ENCODE peak calls at places on chromosome 16, in five cellular contexts. One of them, this sample, is unnamed.

GRCh38 chr16:4749700-4750257 is 15.4 kb downstream of the DNAAF8 start:
- DNase-seq in K562: no peak
- DNase-seq in HepG2: no peak
- DNase-seq in GM12878: no peak
- DNase-seq in HCT116: no peak
- DNase-seq in this sample: no peak

GRCh38 chr16:67547423-67548264 is 14.7 kb upstream of the CTCF start:
- DNase-seq in K562: no peak
- DNase-seq in HepG2: no peak
- DNase-seq in GM12878: no peak
- DNase-seq in HCT116: no peak
- DNase-seq in this sample: no peak

GRCh38 chr16:23359092-23359760 is 57.1 kb downstream of the SCNN1B start:
- DNase-seq in K562: no peak
- DNase-seq in HepG2: no peak
- DNase-seq in GM12878: no peak
- DNase-seq in HCT116: no peak
- DNase-seq in this sample: no peak

GRCh38 chr16:67900156-67900555 is 7.1 kb downstream of the PSKH1 start:
- DNase-seq in K562: no peak
- DNase-seq in HepG2: no peak
- DNase-seq in GM12878: no peak
- DNase-seq in HCT116: no peak
- DNase-seq in this sample: no peak

GRCh38 chr16:86575754-86576557 is 2.4 kb upstream of the FOXL1 start:
- DNase-seq in K562: peak
- DNase-seq in HepG2: peak
- DNase-seq in GM12878: no peak
- DNase-seq in HCT116: peak
- DNase-seq in this sample: peak

GRCh38 chr16:72092832-72093447 is 480 bp downstream of the TXNL4B start:
- DNase-seq in K562: peak
- DNase-seq in HepG2: peak
- DNase-seq in GM12878: no peak
- DNase-seq in HCT116: no peak
- DNase-seq in this sample: peak

GRCh38 chr16:48834576-48834975 is 224.6 kb upstream of the N4BP1 start:
- DNase-seq in K562: no peak
- DNase-seq in HepG2: no peak
- DNase-seq in GM12878: no peak
- DNase-seq in HCT116: no peak
- DNase-seq in this sample: peak

GRCh38 chr16:82317411-82318168 is 147.6 kb upstream of the MPHOSPH6 start:
- DNase-seq in K562: no peak
- DNase-seq in HepG2: no peak
- DNase-seq in GM12878: no peak
- DNase-seq in HCT116: no peak
- DNase-seq in this sample: no peak

GRCh38 chr16:7304932-7305331 is 27.7 kb upstream of the RBFOX1 start:
- DNase-seq in K562: no peak
- DNase-seq in HepG2: no peak
- DNase-seq in GM12878: no peak
- DNase-seq in HCT116: no peak
- DNase-seq in this sample: no peak

GRCh38 chr16:50848755-50849514 is 107.0 kb downstream of the CYLD start:
- DNase-seq in K562: no peak
- DNase-seq in HepG2: no peak
- DNase-seq in GM12878: no peak
- DNase-seq in HCT116: no peak
- DNase-seq in this sample: peak

GRCh38 chr16:22098538-22099255 is 6.4 kb downstream of the VWA3A start:
- DNase-seq in K562: peak
- DNase-seq in HepG2: peak
- DNase-seq in GM12878: peak
- DNase-seq in HCT116: peak
- DNase-seq in this sample: peak

GRCh38 chr16:22093952-22094351 is 1.6 kb downstream of the VWA3A start:
- DNase-seq in K562: no peak
- DNase-seq in HepG2: no peak
- DNase-seq in GM12878: no peak
- DNase-seq in HCT116: no peak
- DNase-seq in this sample: no peak

GRCh38 chr16:22103371-22103890 is 11.1 kb downstream of the VWA3A start:
- DNase-seq in K562: no peak
- DNase-seq in HepG2: no peak
- DNase-seq in GM12878: no peak
- DNase-seq in HCT116: no peak
- DNase-seq in this sample: peak

DNA sequence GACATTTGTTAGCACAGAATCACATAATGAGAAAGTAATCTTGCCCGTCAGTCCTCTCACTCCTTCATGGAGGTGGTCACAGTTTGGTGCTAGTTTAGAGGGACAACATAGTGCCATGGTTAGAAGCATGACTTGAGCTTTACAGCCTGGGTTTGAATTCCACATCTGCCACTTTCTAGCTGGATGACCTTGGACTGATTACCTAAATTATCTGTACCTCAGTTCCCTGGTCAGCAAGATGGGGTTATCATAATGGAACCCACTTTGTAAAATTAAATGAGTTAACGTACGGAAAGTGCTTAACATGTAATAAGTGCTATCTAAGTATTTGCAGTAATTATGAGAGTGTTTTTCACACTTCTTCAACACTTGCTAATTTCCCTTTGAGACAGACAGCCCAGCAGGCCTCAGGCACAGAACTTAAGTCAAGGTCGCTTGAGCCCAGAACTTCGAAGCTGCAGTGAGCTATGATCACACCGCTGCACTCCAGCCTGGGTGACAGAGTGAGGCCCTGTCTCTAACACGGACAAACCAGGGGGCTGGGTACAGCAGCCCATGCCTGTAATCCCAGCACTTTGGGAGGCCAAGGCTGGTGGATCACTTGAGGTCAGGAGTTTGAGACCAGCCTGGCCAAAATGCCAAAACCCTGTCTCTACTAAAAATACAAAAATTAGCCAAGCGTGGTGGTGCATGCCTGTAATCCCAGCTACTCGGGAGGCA is 7.1 kb downstream of the VWA3A start:
- DNase-seq in K562: no peak
- DNase-seq in HepG2: no peak
- DNase-seq in GM12878: no peak
- DNase-seq in HCT116: no peak
- DNase-seq in this sample: no peak
- TF ChIP-seq CTCF in K562: no peak
- TF ChIP-seq CTCF in HepG2: no peak
- TF ChIP-seq CTCF in GM12878: no peak
- TF ChIP-seq CTCF in HCT116: no peak
- TF ChIP-seq CTCF in this sample: peak

DNA sequence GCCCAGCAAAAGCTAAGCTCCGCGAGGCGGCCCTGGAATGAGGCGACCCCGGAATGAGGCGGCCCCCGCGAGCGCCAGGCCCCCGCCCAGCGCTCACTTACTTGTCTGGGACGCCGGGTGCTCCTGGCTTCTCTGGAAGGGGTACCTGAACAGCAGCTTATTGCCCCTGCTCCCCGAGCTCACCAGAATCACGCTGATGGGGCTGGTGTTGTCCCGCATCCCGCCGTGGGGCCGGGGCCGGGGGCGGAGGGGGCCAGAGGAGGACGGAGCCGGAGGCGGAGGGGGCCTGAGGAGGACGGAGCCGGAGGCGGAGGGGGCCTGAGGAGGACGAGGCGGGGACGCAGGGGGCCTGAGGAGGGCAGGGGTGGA is 440 bp downstream of the NPRL3 start:
- DNase-seq in K562: peak
- DNase-seq in HepG2: no peak
- DNase-seq in GM12878: no peak
- DNase-seq in HCT116: no peak
- DNase-seq in this sample: peak
- TF ChIP-seq REST in K562: no peak
- TF ChIP-seq REST in HepG2: no peak
- TF ChIP-seq REST in GM12878: no peak
- TF ChIP-seq REST in HCT116: no peak
- TF ChIP-seq REST in this sample: no peak

DNA sequence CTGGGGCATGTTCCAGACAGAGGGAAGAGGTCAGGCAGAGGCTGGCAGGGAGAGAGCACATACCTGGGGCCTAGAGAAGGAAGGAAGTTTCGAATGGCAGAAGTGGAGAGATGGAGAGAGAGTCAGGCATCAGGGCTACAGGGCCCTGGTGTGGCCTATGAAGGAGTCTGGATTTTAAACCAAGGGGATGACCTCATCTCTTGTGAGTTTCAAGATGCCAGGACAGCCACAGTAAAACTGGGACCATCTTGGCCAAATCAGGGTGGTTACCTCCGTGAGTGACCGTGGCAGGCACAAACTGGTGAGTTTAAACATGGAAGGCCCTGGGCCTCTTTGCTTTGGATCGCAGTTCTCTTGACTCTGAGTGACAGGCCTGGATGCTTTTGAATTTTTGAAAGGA is 7.6 kb upstream of the ATP2C2 start:
- DNase-seq in K562: no peak
- DNase-seq in HepG2: no peak
- DNase-seq in GM12878: no peak
- DNase-seq in HCT116: no peak
- DNase-seq in this sample: no peak
- TF ChIP-seq EZH2 in K562: no peak
- TF ChIP-seq EZH2 in HepG2: no peak
- TF ChIP-seq EZH2 in GM12878: no peak
- TF ChIP-seq EZH2 in HCT116: no peak
- TF ChIP-seq EZH2 in this sample: no peak

DNA sequence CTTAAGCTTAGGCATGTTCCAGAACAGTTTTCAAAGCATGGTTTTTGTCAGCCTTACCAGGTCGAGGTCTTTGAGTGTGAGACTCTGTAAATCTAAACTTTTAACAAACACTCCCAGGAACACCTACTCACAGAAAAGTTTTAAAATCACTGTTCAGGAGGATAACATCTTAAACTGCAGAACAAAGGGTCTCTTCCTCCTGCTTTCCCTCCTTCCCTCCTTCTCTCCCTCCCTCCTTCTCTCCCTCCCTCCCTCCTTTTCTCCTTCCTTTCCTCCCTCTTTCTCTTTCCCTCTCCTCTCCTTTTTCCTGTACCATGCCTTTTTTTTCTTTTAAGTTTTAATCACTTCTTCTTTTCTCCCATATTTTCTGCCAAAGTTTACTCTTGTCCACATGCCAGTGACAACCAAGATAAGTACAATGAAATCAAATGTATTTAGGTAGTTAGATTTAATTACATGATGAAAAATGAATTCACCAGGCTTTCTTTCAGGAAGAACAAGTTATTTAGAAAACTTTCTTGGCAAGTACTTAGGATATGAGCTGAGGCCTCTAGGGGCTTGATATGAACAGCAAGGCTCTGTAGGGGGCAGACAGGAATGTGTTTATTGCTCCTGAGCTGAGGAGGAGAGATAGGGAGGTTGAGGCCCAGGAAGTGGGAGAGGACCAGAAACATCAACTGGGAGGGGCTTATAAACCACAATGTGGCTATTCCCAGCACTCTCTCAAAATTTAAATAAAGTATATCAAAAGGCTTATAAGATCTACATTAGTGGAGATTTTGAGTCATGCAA is 153.7 kb upstream of the MAF start:
- DNase-seq in K562: no peak
- DNase-seq in HepG2: no peak
- DNase-seq in GM12878: no peak
- DNase-seq in HCT116: no peak
- DNase-seq in this sample: no peak
- TF ChIP-seq CTCF in K562: no peak
- TF ChIP-seq CTCF in HepG2: no peak
- TF ChIP-seq CTCF in GM12878: no peak
- TF ChIP-seq CTCF in HCT116: no peak
- TF ChIP-seq CTCF in this sample: no peak

GRCh38 chr16:57562669-57563486 is 20.4 kb downstream of the ADGRG5 start:
- DNase-seq in K562: no peak
- DNase-seq in HepG2: no peak
- DNase-seq in GM12878: no peak
- DNase-seq in HCT116: no peak
- DNase-seq in this sample: no peak
- TF ChIP-seq REST in K562: no peak
- TF ChIP-seq REST in HepG2: no peak
- TF ChIP-seq REST in GM12878: no peak
- TF ChIP-seq REST in HCT116: no peak
- TF ChIP-seq REST in this sample: no peak

GRCh38 chr16:89200850-89201466 is 621 bp upstream of the SLC22A31 start:
- DNase-seq in K562: no peak
- DNase-seq in HepG2: no peak
- DNase-seq in GM12878: no peak
- DNase-seq in HCT116: no peak
- DNase-seq in this sample: peak
- TF ChIP-seq EZH2 in K562: no peak
- TF ChIP-seq EZH2 in HepG2: no peak
- TF ChIP-seq EZH2 in GM12878: no peak
- TF ChIP-seq EZH2 in HCT116: no peak
- TF ChIP-seq EZH2 in this sample: peak

DNA sequence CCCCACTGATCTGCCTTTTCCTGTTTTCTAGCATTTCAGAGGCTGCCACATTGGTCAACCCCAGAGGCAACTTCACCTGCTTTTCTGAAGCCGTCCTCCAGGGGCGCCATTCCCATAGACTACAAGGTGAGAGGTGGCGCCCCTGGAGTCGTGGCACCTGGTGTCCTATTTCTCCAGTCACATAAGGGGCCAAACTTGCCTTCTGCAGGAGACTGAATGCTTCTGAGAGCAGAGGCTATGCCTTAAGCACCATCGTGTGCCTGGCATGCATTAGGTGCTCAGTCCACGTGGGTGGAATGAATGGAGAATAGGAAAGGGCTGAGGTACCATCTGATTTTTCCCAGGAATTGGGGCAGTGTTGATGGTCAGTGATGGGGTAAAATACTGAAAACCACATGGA is 164.8 kb downstream of the HAPSTR1 start:
- DNase-seq in K562: peak
- DNase-seq in HepG2: peak
- DNase-seq in GM12878: no peak
- DNase-seq in HCT116: peak
- DNase-seq in this sample: peak
- TF ChIP-seq CTCF in K562: peak
- TF ChIP-seq CTCF in HepG2: peak
- TF ChIP-seq CTCF in GM12878: peak
- TF ChIP-seq CTCF in HCT116: peak
- TF ChIP-seq CTCF in this sample: peak

GRCh38 chr16:11757671-11758545 is 15.3 kb upstream of the TXNDC11 start:
- DNase-seq in K562: no peak
- DNase-seq in HepG2: peak
- DNase-seq in GM12878: no peak
- DNase-seq in HCT116: no peak
- DNase-seq in this sample: no peak
- TF ChIP-seq REST in K562: no peak
- TF ChIP-seq REST in HepG2: no peak
- TF ChIP-seq REST in GM12878: no peak
- TF ChIP-seq REST in HCT116: no peak
- TF ChIP-seq REST in this sample: no peak

This sample was measured in GM23338.